ENCODE peak calls at places on chromosomes 1 and 21, in nine cellular contexts. One of them, this sample, is unnamed.

GRCh38 chr1:233424727-233425222 is 97.3 kb downstream of the MAP3K21 start:
- DNase-seq in stimulated activated CD4-positive, alpha-beta T cell treated with anti-CD3 and anti-CD28 coated beads, TNF-alpha, amount 100 ng/mL, for 1 hour: no peak
- DNase-seq in memory B cell: no peak
- DNase-seq in colonic mucosa: no peak
- DNase-seq in brain microvascular endothelial cell: no peak
- DNase-seq in GM06990: no peak
- DNase-seq in central memory CD4-positive, alpha-beta T cell: no peak
- DNase-seq in renal cortical epithelial cell: peak
- DNase-seq in heart right ventricle: no peak
- DNase-seq in this sample: no peak

GRCh38 chr1:39754026-39754569 is 15.4 kb downstream of the PPIE start:
- DNase-seq in stimulated activated CD4-positive, alpha-beta T cell treated with anti-CD3 and anti-CD28 coated beads, TNF-alpha, amount 100 ng/mL, for 1 hour: no peak
- DNase-seq in memory B cell: no peak
- DNase-seq in colonic mucosa: no peak
- DNase-seq in brain microvascular endothelial cell: no peak
- DNase-seq in GM06990: no peak
- DNase-seq in central memory CD4-positive, alpha-beta T cell: no peak
- DNase-seq in renal cortical epithelial cell: no peak
- DNase-seq in heart right ventricle: no peak
- DNase-seq in this sample: no peak

GRCh38 chr1:205204552-205204951 is 7.0 kb downstream of the DSTYK start:
- DNase-seq in stimulated activated CD4-positive, alpha-beta T cell treated with anti-CD3 and anti-CD28 coated beads, TNF-alpha, amount 100 ng/mL, for 1 hour: no peak
- DNase-seq in memory B cell: no peak
- DNase-seq in colonic mucosa: no peak
- DNase-seq in brain microvascular endothelial cell: no peak
- DNase-seq in GM06990: no peak
- DNase-seq in central memory CD4-positive, alpha-beta T cell: no peak
- DNase-seq in renal cortical epithelial cell: no peak
- DNase-seq in heart right ventricle: no peak
- DNase-seq in this sample: no peak

GRCh38 chr1:210607361-210607760 is 278.7 kb downstream of the HHAT start:
- DNase-seq in stimulated activated CD4-positive, alpha-beta T cell treated with anti-CD3 and anti-CD28 coated beads, TNF-alpha, amount 100 ng/mL, for 1 hour: no peak
- DNase-seq in memory B cell: no peak
- DNase-seq in colonic mucosa: no peak
- DNase-seq in brain microvascular endothelial cell: no peak
- DNase-seq in GM06990: no peak
- DNase-seq in central memory CD4-positive, alpha-beta T cell: no peak
- DNase-seq in renal cortical epithelial cell: no peak
- DNase-seq in heart right ventricle: no peak
- DNase-seq in this sample: no peak

GRCh38 chr21:31855180-31855579 is 17.6 kb upstream of the HUNK start:
- DNase-seq in stimulated activated CD4-positive, alpha-beta T cell treated with anti-CD3 and anti-CD28 coated beads, TNF-alpha, amount 100 ng/mL, for 1 hour: no peak
- DNase-seq in memory B cell: no peak
- DNase-seq in colonic mucosa: no peak
- DNase-seq in brain microvascular endothelial cell: no peak
- DNase-seq in GM06990: no peak
- DNase-seq in central memory CD4-positive, alpha-beta T cell: no peak
- DNase-seq in renal cortical epithelial cell: no peak
- DNase-seq in heart right ventricle: no peak
- DNase-seq in this sample: no peak

GRCh38 chr1:41479000-41479807 is 5.3 kb downstream of the EDN2 start:
- DNase-seq in stimulated activated CD4-positive, alpha-beta T cell treated with anti-CD3 and anti-CD28 coated beads, TNF-alpha, amount 100 ng/mL, for 1 hour: no peak
- DNase-seq in memory B cell: no peak
- DNase-seq in colonic mucosa: no peak
- DNase-seq in brain microvascular endothelial cell: peak
- DNase-seq in GM06990: no peak
- DNase-seq in central memory CD4-positive, alpha-beta T cell: no peak
- DNase-seq in renal cortical epithelial cell: no peak
- DNase-seq in heart right ventricle: peak
- DNase-seq in this sample: no peak

GRCh38 chr1:192826791-192827477 is 18.1 kb downstream of the RGS2 start:
- DNase-seq in stimulated activated CD4-positive, alpha-beta T cell treated with anti-CD3 and anti-CD28 coated beads, TNF-alpha, amount 100 ng/mL, for 1 hour: no peak
- DNase-seq in memory B cell: no peak
- DNase-seq in colonic mucosa: no peak
- DNase-seq in brain microvascular endothelial cell: peak
- DNase-seq in GM06990: no peak
- DNase-seq in central memory CD4-positive, alpha-beta T cell: no peak
- DNase-seq in renal cortical epithelial cell: peak
- DNase-seq in heart right ventricle: no peak
- DNase-seq in this sample: peak

GRCh38 chr1:112704511-112704907 is 2.4 kb downstream of the RHOC start:
- DNase-seq in stimulated activated CD4-positive, alpha-beta T cell treated with anti-CD3 and anti-CD28 coated beads, TNF-alpha, amount 100 ng/mL, for 1 hour: no peak
- DNase-seq in memory B cell: no peak
- DNase-seq in colonic mucosa: no peak
- DNase-seq in brain microvascular endothelial cell: no peak
- DNase-seq in GM06990: no peak
- DNase-seq in central memory CD4-positive, alpha-beta T cell: no peak
- DNase-seq in renal cortical epithelial cell: no peak
- DNase-seq in heart right ventricle: no peak
- DNase-seq in this sample: no peak

GRCh38 chr1:230627767-230628166 is 14.5 kb upstream of the COG2 start:
- DNase-seq in stimulated activated CD4-positive, alpha-beta T cell treated with anti-CD3 and anti-CD28 coated beads, TNF-alpha, amount 100 ng/mL, for 1 hour: no peak
- DNase-seq in memory B cell: no peak
- DNase-seq in colonic mucosa: no peak
- DNase-seq in brain microvascular endothelial cell: no peak
- DNase-seq in GM06990: no peak
- DNase-seq in central memory CD4-positive, alpha-beta T cell: no peak
- DNase-seq in renal cortical epithelial cell: no peak
- DNase-seq in heart right ventricle: no peak
- DNase-seq in this sample: no peak

GRCh38 chr1:156809711-156810366 is 6.8 kb downstream of the SH2D2A start:
- DNase-seq in stimulated activated CD4-positive, alpha-beta T cell treated with anti-CD3 and anti-CD28 coated beads, TNF-alpha, amount 100 ng/mL, for 1 hour: no peak
- DNase-seq in memory B cell: no peak
- DNase-seq in colonic mucosa: no peak
- DNase-seq in brain microvascular endothelial cell: no peak
- DNase-seq in GM06990: no peak
- DNase-seq in central memory CD4-positive, alpha-beta T cell: no peak
- DNase-seq in renal cortical epithelial cell: no peak
- DNase-seq in heart right ventricle: no peak
- DNase-seq in this sample: no peak

GRCh38 chr1:64980745-64981601 is 14.6 kb upstream of the JAK1 start:
- DNase-seq in stimulated activated CD4-positive, alpha-beta T cell treated with anti-CD3 and anti-CD28 coated beads, TNF-alpha, amount 100 ng/mL, for 1 hour: no peak
- DNase-seq in memory B cell: no peak
- DNase-seq in colonic mucosa: peak
- DNase-seq in brain microvascular endothelial cell: peak
- DNase-seq in GM06990: no peak
- DNase-seq in central memory CD4-positive, alpha-beta T cell: no peak
- DNase-seq in renal cortical epithelial cell: peak
- DNase-seq in heart right ventricle: no peak
- DNase-seq in this sample: peak

GRCh38 chr1:20476260-20477038 is 9.6 kb downstream of the CAMK2N1 start:
- DNase-seq in stimulated activated CD4-positive, alpha-beta T cell treated with anti-CD3 and anti-CD28 coated beads, TNF-alpha, amount 100 ng/mL, for 1 hour: no peak
- DNase-seq in memory B cell: no peak
- DNase-seq in colonic mucosa: peak
- DNase-seq in brain microvascular endothelial cell: no peak
- DNase-seq in GM06990: no peak
- DNase-seq in central memory CD4-positive, alpha-beta T cell: no peak
- DNase-seq in renal cortical epithelial cell: peak
- DNase-seq in heart right ventricle: peak
- DNase-seq in this sample: peak

GRCh38 chr1:10906866-10907519 is 105.5 kb upstream of the TARDBP start:
- DNase-seq in stimulated activated CD4-positive, alpha-beta T cell treated with anti-CD3 and anti-CD28 coated beads, TNF-alpha, amount 100 ng/mL, for 1 hour: no peak
- DNase-seq in memory B cell: no peak
- DNase-seq in colonic mucosa: no peak
- DNase-seq in brain microvascular endothelial cell: no peak
- DNase-seq in GM06990: no peak
- DNase-seq in central memory CD4-positive, alpha-beta T cell: no peak
- DNase-seq in renal cortical epithelial cell: no peak
- DNase-seq in heart right ventricle: no peak
- DNase-seq in this sample: no peak

GRCh38 chr1:221256773-221257172 is 377.5 kb downstream of the HLX start:
- DNase-seq in stimulated activated CD4-positive, alpha-beta T cell treated with anti-CD3 and anti-CD28 coated beads, TNF-alpha, amount 100 ng/mL, for 1 hour: no peak
- DNase-seq in memory B cell: no peak
- DNase-seq in colonic mucosa: no peak
- DNase-seq in brain microvascular endothelial cell: no peak
- DNase-seq in GM06990: no peak
- DNase-seq in central memory CD4-positive, alpha-beta T cell: no peak
- DNase-seq in renal cortical epithelial cell: no peak
- DNase-seq in heart right ventricle: no peak
- DNase-seq in this sample: no peak

GRCh38 chr1:8763888-8764287 is 53.6 kb downstream of the RERE start:
- DNase-seq in stimulated activated CD4-positive, alpha-beta T cell treated with anti-CD3 and anti-CD28 coated beads, TNF-alpha, amount 100 ng/mL, for 1 hour: no peak
- DNase-seq in memory B cell: no peak
- DNase-seq in colonic mucosa: no peak
- DNase-seq in brain microvascular endothelial cell: no peak
- DNase-seq in GM06990: peak
- DNase-seq in central memory CD4-positive, alpha-beta T cell: no peak
- DNase-seq in renal cortical epithelial cell: no peak
- DNase-seq in heart right ventricle: no peak
- DNase-seq in this sample: no peak

GRCh38 chr1:30328100-30328370 is 395.4 kb downstream of the MATN1 start:
- DNase-seq in stimulated activated CD4-positive, alpha-beta T cell treated with anti-CD3 and anti-CD28 coated beads, TNF-alpha, amount 100 ng/mL, for 1 hour: no peak
- DNase-seq in memory B cell: no peak
- DNase-seq in colonic mucosa: no peak
- DNase-seq in brain microvascular endothelial cell: no peak
- DNase-seq in GM06990: no peak
- DNase-seq in central memory CD4-positive, alpha-beta T cell: no peak
- DNase-seq in renal cortical epithelial cell: no peak
- DNase-seq in heart right ventricle: no peak
- DNase-seq in this sample: no peak

GRCh38 chr1:205074513-205074912 is 9.7 kb downstream of the TMEM81 start:
- DNase-seq in stimulated activated CD4-positive, alpha-beta T cell treated with anti-CD3 and anti-CD28 coated beads, TNF-alpha, amount 100 ng/mL, for 1 hour: no peak
- DNase-seq in memory B cell: no peak
- DNase-seq in colonic mucosa: no peak
- DNase-seq in brain microvascular endothelial cell: no peak
- DNase-seq in GM06990: no peak
- DNase-seq in central memory CD4-positive, alpha-beta T cell: no peak
- DNase-seq in renal cortical epithelial cell: no peak
- DNase-seq in heart right ventricle: no peak
- DNase-seq in this sample: no peak

GRCh38 chr1:221022331-221022730 is 143.1 kb downstream of the HLX start:
- DNase-seq in stimulated activated CD4-positive, alpha-beta T cell treated with anti-CD3 and anti-CD28 coated beads, TNF-alpha, amount 100 ng/mL, for 1 hour: no peak
- DNase-seq in memory B cell: no peak
- DNase-seq in colonic mucosa: no peak
- DNase-seq in brain microvascular endothelial cell: no peak
- DNase-seq in GM06990: no peak
- DNase-seq in central memory CD4-positive, alpha-beta T cell: no peak
- DNase-seq in renal cortical epithelial cell: no peak
- DNase-seq in heart right ventricle: no peak
- DNase-seq in this sample: no peak

GRCh38 chr1:38941527-38942019 is at the start of gene RHBDL2:
- DNase-seq in stimulated activated CD4-positive, alpha-beta T cell treated with anti-CD3 and anti-CD28 coated beads, TNF-alpha, amount 100 ng/mL, for 1 hour: no peak
- DNase-seq in memory B cell: no peak
- DNase-seq in colonic mucosa: peak
- DNase-seq in brain microvascular endothelial cell: no peak
- DNase-seq in GM06990: no peak
- DNase-seq in central memory CD4-positive, alpha-beta T cell: no peak
- DNase-seq in renal cortical epithelial cell: peak
- DNase-seq in heart right ventricle: peak
- DNase-seq in this sample: peak

GRCh38 chr1:903721-904270 is 19.9 kb upstream of the SAMD11 start:
- DNase-seq in stimulated activated CD4-positive, alpha-beta T cell treated with anti-CD3 and anti-CD28 coated beads, TNF-alpha, amount 100 ng/mL, for 1 hour: no peak
- DNase-seq in memory B cell: peak
- DNase-seq in colonic mucosa: no peak
- DNase-seq in brain microvascular endothelial cell: no peak
- DNase-seq in GM06990: no peak
- DNase-seq in central memory CD4-positive, alpha-beta T cell: no peak
- DNase-seq in renal cortical epithelial cell: no peak
- DNase-seq in heart right ventricle: peak
- DNase-seq in this sample: no peak

This sample was measured in RCC 7860.